ENCODE peak calls at places on chromosomes 7 and 10, in four cellular contexts. B is A549; J is GM12878; F is CD8-positive, alpha-beta T cell. O is an unnamed sample. For H3K4me1, the result is how much of the 10 kb centered on the place peaks cover.

GRCh38 chr10:132337019-132337418 is 5.0 kb downstream of the LRRC27 start:
- DNase-seq in B (no peak), F (no peak), J (no peak), O (no peak)

GRCh38 chr10:15609291-15609690 is 110.4 kb downstream of the ITGA8 start:
- DNase-seq in F (no peak), J (no peak), B (no peak), O (no peak)

GRCh38 chr10:119657725-119658124 is 6.5 kb downstream of the BAG3 start:
- DNase-seq in F (no peak), J (no peak), B (no peak), O (no peak)

GRCh38 chr10:97948822-97949221 is 81.6 kb downstream of the CRTAC1 start:
- DNase-seq in F (no peak), J (no peak), B (no peak), O (no peak)

GRCh38 chr10:69384320-69384719 is 32.4 kb downstream of the TACR2 start:
- DNase-seq in J (no peak), B (no peak), F (no peak), O (no peak)

GRCh38 chr7:66807736-66808135 is 67.2 kb downstream of the RABGEF1 start:
- DNase-seq in B (no peak), J (no peak), F (no peak), O (no peak)

GRCh38 chr7:2622869-2623697 is 8.7 kb upstream of the TTYH3 start:
- DNase-seq in B (no peak), F (no peak), J (no peak), O (no peak)

GRCh38 chr10:67476201-67476600 is 219.8 kb downstream of the CTNNA3 start:
- DNase-seq in F (no peak), B (no peak), J (no peak), O (no peak)

GRCh38 chr10:5564537-5565204 is 39.9 kb downstream of the CALML3 start:
- DNase-seq in J (no peak), B (no peak), F (no peak), O (no peak)

GRCh38 chr10:96416643-96417042 is 57.8 kb upstream of the OPALIN start:
- DNase-seq in B (no peak), J (no peak), F (no peak), O (no peak)

GRCh38 chr7:51246258-51247245 is 70.1 kb downstream of the COBL start:
- DNase-seq in J (no peak), B (no peak), F (no peak), O (no peak)

GRCh38 chr10:129048513-129048912 is 418.5 kb upstream of the MGMT start:
- DNase-seq in J (no peak), B (no peak), F (no peak), O (peak)

GRCh38 chr10:75889051-75889450 is 457.6 kb downstream of the LRMDA start:
- DNase-seq in F (no peak), B (no peak), J (no peak), O (no peak)

GRCh38 chr7:96300981-96301380 is 20.9 kb downstream of the SLC25A13 start:
- DNase-seq in F (no peak), J (no peak), B (no peak), O (no peak)

GRCh38 chr10:123154943-123155505 is 822 bp downstream of the BUB3 start:
- DNase-seq in J (no peak), F (no peak), B (no peak), O (no peak)

GRCh38 chr7:122884186-122884585 is 2.1 kb downstream of the CADPS2 start:
- DNase-seq in J (no peak), B (no peak), F (no peak), O (no peak)

GRCh38 chr10:102274062-102274461 is 28.7 kb downstream of the GBF1 start:
- DNase-seq in F (no peak), J (no peak), B (no peak), O (no peak)

GRCh38 chr7:66099551-66100407 is 14.9 kb upstream of the CRCP start:
- DNase-seq in B (peak), F (no peak), J (no peak), O (peak)

GRCh38 chr10:24174014-24174413 is 34.9 kb upstream of the KIAA1217 start:
- DNase-seq in B (no peak), F (no peak), J (no peak), O (no peak)

GRCh38 chr10:26931223-26931622 is 70.5 kb upstream of the ABI1 start:
- DNase-seq in B (no peak), J (no peak), F (no peak), O (no peak)

GRCh38 chr7:127652333-127653248 is 597 bp downstream of the SND1 start:
- DNase-seq in B (peak), J (no peak), F (no peak), O (no peak)

GRCh38 chr10:59212399-59212798 is 36.0 kb downstream of the PHYHIPL start:
- DNase-seq in J (no peak), B (no peak), F (no peak), O (no peak)

GRCh38 chr7:20651960-20652544 is 36.6 kb downstream of the ABCB5 start:
- DNase-seq in J (no peak), F (no peak), B (peak), O (no peak)

GRCh38 chr10:46035923-46036849 is 5.8 kb upstream of the NCOA4 start:
- DNase-seq in J (no peak), B (no peak), F (no peak), O (no peak)

GRCh38 chr10:20956843-20957242 is 59.7 kb upstream of the NEBL start:
- DNase-seq in J (no peak), F (no peak), B (no peak), O (peak)

GRCh38 chr7:157954901-157955300 is 618.1 kb downstream of the DNAJB6 start:
- DNase-seq in B (no peak), J (no peak), F (no peak), O (no peak)

DNA sequence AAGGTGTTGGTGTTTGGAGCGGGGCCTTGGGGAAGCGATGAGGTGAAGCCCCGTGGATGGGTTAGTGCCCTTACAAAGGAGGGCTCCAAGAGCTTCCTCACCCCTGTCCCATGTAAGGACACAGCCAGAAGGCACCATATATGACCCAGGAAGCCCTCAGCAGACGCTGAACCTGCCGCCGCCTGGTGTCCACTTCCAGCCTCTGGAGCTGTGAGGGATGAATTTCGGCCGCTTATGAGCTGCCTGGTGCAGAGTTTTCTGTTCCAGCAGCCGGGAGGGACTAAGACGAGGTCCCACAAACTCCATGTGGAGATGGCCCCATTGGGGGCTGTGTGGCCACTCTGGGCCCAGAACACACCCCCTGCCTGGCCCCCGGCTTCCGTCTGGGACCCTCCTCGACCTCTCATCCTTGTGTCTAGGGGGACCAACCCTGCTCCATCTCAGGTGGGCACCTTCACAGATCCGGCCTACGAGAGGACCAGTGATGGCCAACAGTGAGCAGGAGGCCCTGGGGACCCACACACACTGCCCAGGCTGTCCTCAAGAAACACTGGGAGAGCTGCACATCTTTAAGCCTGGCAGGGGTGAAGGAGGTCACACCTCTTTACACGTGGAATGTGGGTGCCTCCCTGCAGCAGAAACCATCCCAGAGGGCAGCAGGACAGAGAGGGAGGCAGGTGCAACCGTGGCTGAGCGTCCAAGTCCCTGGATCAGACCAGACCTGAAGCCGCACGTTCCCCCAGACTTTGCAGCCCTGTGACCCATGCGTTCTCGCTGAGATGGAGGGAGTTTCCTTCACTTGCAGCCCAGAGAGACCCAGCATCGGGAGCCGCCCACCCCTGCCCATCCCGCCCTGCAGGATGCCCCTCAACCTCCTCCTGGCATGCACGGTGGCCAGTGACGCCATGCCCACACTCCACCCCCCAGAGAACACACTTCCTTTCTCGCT is 96.1 kb downstream of the PDGFA start:
- DNase-seq in B (no peak), F (no peak), J (no peak), O (no peak)
- H3K4me3 ChIP-seq in B (no peak), F (no peak), J (no peak), O (no peak)

GRCh38 chr10:86521620-86522384 is at the start of gene WAPL:
- DNase-seq in B (peak), F (peak), J (peak), O (peak)

GRCh38 chr10:86518781-86519180 is 2.8 kb downstream of the WAPL start:
- DNase-seq in F (no peak), J (no peak), B (no peak), O (no peak)

GRCh38 chr10:86523348-86523747 is 1.8 kb upstream of the WAPL start:
- DNase-seq in F (no peak), B (peak), J (no peak), O (no peak)

GRCh38 chr10:86522385-86522855 is 828 bp upstream of the WAPL start:
- DNase-seq in J (no peak), B (no peak), F (no peak), O (no peak)

GRCh38 chr10:86520871-86521619 is 547 bp downstream of the WAPL start:
- DNase-seq in J (no peak), F (no peak), B (peak), O (peak)
- H3K4me1 ChIP-seq in J (under half), F (half or more), B (under half), O (under half)

GRCh38 chr7:38973760-38974159 is 3.9 kb upstream of the POU6F2 start:
- DNase-seq in B (no peak), F (no peak), J (no peak), O (no peak)

GRCh38 chr7:38975944-38976392 is 1.7 kb upstream of the POU6F2 start:
- DNase-seq in F (no peak), J (no peak), B (no peak), O (no peak)

GRCh38 chr7:38978474-38978873 is 765 bp downstream of the POU6F2 start:
- DNase-seq in F (no peak), J (no peak), B (no peak), O (no peak)

GRCh38 chr7:38977658-38978057 is at the start of gene POU6F2:
- DNase-seq in B (no peak), J (no peak), F (no peak), O (no peak)
- H3K4me3 ChIP-seq in B (no peak), J (no peak), F (no peak), O (no peak)

GRCh38 chr7:43648725-43649406 is 66.0 kb downstream of the STK17A start:
- DNase-seq in B (no peak), J (peak), F (peak), O (no peak)

GRCh38 chr7:43652364-43652763 is 69.5 kb downstream of the STK17A start:
- DNase-seq in J (no peak), F (no peak), B (no peak), O (no peak)

GRCh38 chr7:43649755-43650274 is 66.9 kb downstream of the STK17A start:
- DNase-seq in J (peak), F (peak), B (no peak), O (no peak)

GRCh38 chr7:43647772-43648643 is 65.1 kb downstream of the STK17A start:
- DNase-seq in B (peak), J (peak), F (no peak), O (peak)

DNA sequence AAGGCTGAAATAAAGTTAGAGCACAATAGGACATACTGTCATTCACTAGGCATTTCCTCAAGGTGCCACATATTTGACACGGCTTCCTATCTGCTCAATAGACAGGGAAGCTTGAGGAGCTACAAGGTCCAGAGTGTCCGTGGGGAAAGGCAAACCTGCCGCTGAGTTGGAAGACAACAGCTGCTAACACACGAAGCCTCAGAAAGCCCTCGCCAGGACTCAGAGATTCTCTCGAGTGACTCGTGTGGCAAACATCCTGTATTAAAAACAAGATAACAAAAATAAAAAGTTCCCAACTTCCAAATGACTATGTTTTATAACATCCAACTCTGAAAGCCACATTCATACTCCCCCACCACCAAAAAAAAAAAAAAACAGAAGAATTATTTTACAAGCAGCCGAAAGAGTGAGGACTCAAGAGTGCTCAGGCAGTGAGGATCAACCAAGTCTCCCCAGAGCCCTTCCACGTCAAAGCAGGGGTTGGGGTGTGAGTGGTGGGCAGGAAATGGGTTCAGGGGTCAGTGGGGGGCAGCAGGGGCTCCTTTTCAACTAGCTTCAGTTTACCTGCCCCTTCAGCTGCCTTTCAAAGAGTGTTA is 67.6 kb downstream of the STK17A start:
- DNase-seq in F (no peak), J (no peak), B (no peak), O (no peak)
- H3K4me1 ChIP-seq in F (half or more), J (half or more), B (half or more), O (under half)

GRCh38 chr7:131653418-131654248 is 97.2 kb upstream of the PODXL start:
- DNase-seq in F (no peak), J (no peak), B (peak), O (no peak)
- H3K4me3 ChIP-seq in F (no peak), J (no peak), B (no peak), O (no peak)

DNA sequence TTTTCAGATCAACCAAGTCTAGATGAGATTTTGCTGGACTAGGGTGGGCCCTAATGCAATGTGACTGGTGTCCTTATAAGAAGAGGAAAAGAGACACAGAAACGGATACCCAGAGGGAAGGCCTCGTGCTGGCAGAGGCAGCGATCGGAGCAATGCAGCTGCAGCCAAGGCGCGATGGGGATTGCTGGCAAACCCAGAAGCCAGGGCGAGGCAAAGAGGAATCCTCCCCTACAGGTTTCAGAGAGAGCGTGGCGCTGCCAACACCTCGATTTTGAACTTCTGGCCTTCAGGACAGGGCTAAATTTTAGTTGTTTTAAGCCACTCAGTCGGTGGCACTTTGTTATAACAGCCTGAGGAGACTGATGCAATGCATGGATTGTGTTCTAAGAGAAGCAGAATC is 157.1 kb upstream of the RHEB start:
- DNase-seq in J (no peak), F (no peak), B (no peak), O (no peak)
- H3K4me1 ChIP-seq in J (under half), F (under half), B (under half), O (under half)

GRCh38 chr7:34137176-34137575 is 231.8 kb downstream of the BMPER start:
- DNase-seq in J (no peak), B (no peak), F (no peak), O (no peak)

GRCh38 chr7:34135924-34136323 is 230.6 kb downstream of the BMPER start:
- DNase-seq in F (no peak), B (no peak), J (no peak), O (no peak)

GRCh38 chr7:34133983-34134782 is 228.8 kb downstream of the BMPER start:
- DNase-seq in J (no peak), F (no peak), B (peak), O (peak)

GRCh38 chr7:34136698-34137097 is 231.4 kb downstream of the BMPER start:
- DNase-seq in J (no peak), B (no peak), F (no peak), O (no peak)

DNA sequence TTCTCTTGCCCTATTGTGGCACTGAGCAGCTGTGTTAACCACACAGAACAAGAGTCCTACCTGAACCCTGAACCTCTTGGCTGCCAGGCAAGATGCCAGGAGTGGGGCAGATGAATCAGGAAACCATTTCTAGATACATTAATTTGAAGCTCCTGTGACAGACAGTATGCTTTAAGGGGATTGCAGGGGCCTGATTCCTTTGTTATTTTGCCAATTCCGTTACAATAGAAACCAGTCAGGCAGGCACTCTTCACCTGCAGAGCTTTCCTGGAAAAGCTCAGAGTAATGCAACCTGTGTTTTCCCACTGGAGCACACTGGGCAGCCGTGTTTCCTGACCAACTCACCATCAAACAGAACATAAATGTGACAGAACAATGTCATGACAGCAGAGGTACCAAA is 233.1 kb downstream of the BMPER start:
- DNase-seq in B (no peak), F (no peak), J (no peak), O (no peak)
- H3K4me3 ChIP-seq in B (no peak), F (no peak), J (no peak), O (no peak)

GRCh38 chr7:142501434-142501833 is 243.6 kb upstream of the PRSS58 start:
- DNase-seq in J (no peak), B (no peak), F (no peak), O (no peak)
- H3K4me1 ChIP-seq in J (under half), B (under half), F (under half), O (under half)

DNA sequence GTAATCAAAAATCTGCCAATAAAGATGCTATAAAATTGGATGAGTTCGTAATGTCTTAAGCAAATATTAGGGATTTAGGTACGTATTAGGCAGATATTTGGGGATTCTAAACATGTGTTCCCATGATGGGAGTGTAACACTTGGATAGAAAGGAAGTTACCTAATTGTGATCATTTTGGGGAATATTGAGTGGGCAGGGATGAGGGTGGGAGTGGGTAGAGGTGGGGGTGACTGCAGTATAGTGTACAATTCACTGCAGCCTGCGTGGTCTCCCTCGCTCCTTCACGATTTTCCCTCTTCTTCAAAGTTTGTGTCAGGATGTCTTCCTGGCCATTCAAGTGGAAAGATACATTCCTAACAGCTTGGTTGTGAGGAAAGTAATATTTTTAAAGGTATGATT is 1.3 kb upstream of the PRKG1 start:
- DNase-seq in B (no peak), J (no peak), F (no peak), O (no peak)
- H3K4me3 ChIP-seq in B (no peak), J (no peak), F (no peak), O (no peak)

O was measured in BE2C.